ENCODE peak calls at places on chromosomes 3 and 15, in eight cellular contexts. One of them, this sample, is unnamed.

GRCh38 chr3:56754753-56755365 is 46.9 kb downstream of the ARHGEF3 start:
- DNase-seq in cardiac muscle cell: no peak
- DNase-seq in GM13977: peak; percentile 38
- DNase-seq in uterus: peak; percentile 17
- DNase-seq in PC-3: no peak
- DNase-seq in psoas muscle: no peak
- DNase-seq in foreskin fibroblast: no peak
- DNase-seq in fibroblast of mammary gland: no peak
- DNase-seq in this sample: no peak

GRCh38 chr3:152910966-152911365 is 76.0 kb downstream of the P2RY1 start:
- DNase-seq in foreskin fibroblast: no peak
- DNase-seq in uterus: no peak
- DNase-seq in PC-3: no peak
- DNase-seq in psoas muscle: no peak
- DNase-seq in fibroblast of mammary gland: no peak
- DNase-seq in GM13977: no peak
- DNase-seq in cardiac muscle cell: no peak
- DNase-seq in this sample: no peak

GRCh38 chr3:114389156-114389555 is 95.3 kb downstream of the TIGIT start:
- DNase-seq in GM13977: no peak
- DNase-seq in PC-3: no peak
- DNase-seq in cardiac muscle cell: no peak
- DNase-seq in fibroblast of mammary gland: no peak
- DNase-seq in psoas muscle: no peak
- DNase-seq in foreskin fibroblast: no peak
- DNase-seq in uterus: no peak
- DNase-seq in this sample: no peak

GRCh38 chr3:52249683-52250082 is 4.1 kb downstream of the PPM1M start:
- DNase-seq in GM13977: peak; percentile 8
- DNase-seq in fibroblast of mammary gland: no peak
- DNase-seq in psoas muscle: no peak
- DNase-seq in uterus: no peak
- DNase-seq in foreskin fibroblast: no peak
- DNase-seq in PC-3: no peak
- DNase-seq in cardiac muscle cell: no peak
- DNase-seq in this sample: no peak

GRCh38 chr3:115239717-115240116 is 92.6 kb upstream of the ZBTB20 start:
- DNase-seq in GM13977: no peak
- DNase-seq in cardiac muscle cell: peak; percentile 90
- DNase-seq in fibroblast of mammary gland: peak; percentile 100
- DNase-seq in psoas muscle: peak; percentile 33
- DNase-seq in uterus: peak; percentile 62
- DNase-seq in PC-3: peak; percentile 95
- DNase-seq in foreskin fibroblast: peak; percentile 98
- DNase-seq in this sample: peak; percentile 93

GRCh38 chr15:55277116-55277564 is 12.5 kb downstream of the RAB27A start:
- DNase-seq in foreskin fibroblast: no peak
- DNase-seq in psoas muscle: no peak
- DNase-seq in uterus: no peak
- DNase-seq in fibroblast of mammary gland: peak; percentile 41
- DNase-seq in cardiac muscle cell: peak; percentile 48
- DNase-seq in GM13977: peak; percentile 65
- DNase-seq in PC-3: no peak
- DNase-seq in this sample: no peak

GRCh38 chr15:51366911-51367310 is 25.5 kb downstream of the GLDN start:
- DNase-seq in GM13977: no peak
- DNase-seq in PC-3: peak; percentile 83
- DNase-seq in cardiac muscle cell: peak; percentile 85
- DNase-seq in fibroblast of mammary gland: peak; percentile 77
- DNase-seq in psoas muscle: no peak
- DNase-seq in foreskin fibroblast: peak; percentile 73
- DNase-seq in uterus: peak; percentile 39
- DNase-seq in this sample: no peak

GRCh38 chr3:134277271-134277670 is 26.6 kb upstream of the RYK start:
- DNase-seq in foreskin fibroblast: no peak
- DNase-seq in uterus: no peak
- DNase-seq in GM13977: no peak
- DNase-seq in PC-3: peak; percentile 9
- DNase-seq in cardiac muscle cell: no peak
- DNase-seq in fibroblast of mammary gland: no peak
- DNase-seq in psoas muscle: no peak
- DNase-seq in this sample: no peak

GRCh38 chr3:135000465-135000864 is 205.4 kb downstream of the EPHB1 start:
- DNase-seq in psoas muscle: no peak
- DNase-seq in cardiac muscle cell: no peak
- DNase-seq in GM13977: no peak
- DNase-seq in fibroblast of mammary gland: no peak
- DNase-seq in uterus: no peak
- DNase-seq in foreskin fibroblast: no peak
- DNase-seq in PC-3: no peak
- DNase-seq in this sample: no peak

GRCh38 chr15:48392356-48392755 is 61.1 kb downstream of the DUT start:
- DNase-seq in uterus: peak; percentile 78
- DNase-seq in PC-3: no peak
- DNase-seq in GM13977: no peak
- DNase-seq in psoas muscle: peak; percentile 55
- DNase-seq in cardiac muscle cell: peak; percentile 85
- DNase-seq in foreskin fibroblast: no peak
- DNase-seq in fibroblast of mammary gland: peak; percentile 83
- DNase-seq in this sample: no peak

GRCh38 chr15:90294601-90295269 is 29.3 kb downstream of the NGRN start:
- DNase-seq in psoas muscle: no peak
- DNase-seq in GM13977: no peak
- DNase-seq in fibroblast of mammary gland: no peak
- DNase-seq in uterus: peak; percentile 50
- DNase-seq in cardiac muscle cell: no peak
- DNase-seq in foreskin fibroblast: no peak
- DNase-seq in PC-3: no peak
- DNase-seq in this sample: no peak

GRCh38 chr15:82081904-82082810 is 36.3 kb upstream of the MEX3B start:
- DNase-seq in cardiac muscle cell: peak; percentile 86
- DNase-seq in PC-3: peak; percentile 68
- DNase-seq in foreskin fibroblast: peak; percentile 83
- DNase-seq in psoas muscle: no peak
- DNase-seq in GM13977: no peak
- DNase-seq in fibroblast of mammary gland: peak; percentile 77
- DNase-seq in uterus: no peak
- DNase-seq in this sample: peak; percentile 91

GRCh38 chr15:25249236-25250010 is 189.4 kb downstream of the UBE3A start:
- DNase-seq in cardiac muscle cell: no peak
- DNase-seq in PC-3: no peak
- DNase-seq in foreskin fibroblast: no peak
- DNase-seq in uterus: no peak
- DNase-seq in GM13977: no peak
- DNase-seq in psoas muscle: no peak
- DNase-seq in fibroblast of mammary gland: no peak
- DNase-seq in this sample: no peak

GRCh38 chr3:40915346-40915865 is 283.9 kb upstream of the CTNNB1 start:
- DNase-seq in GM13977: no peak
- DNase-seq in cardiac muscle cell: no peak
- DNase-seq in uterus: no peak
- DNase-seq in foreskin fibroblast: no peak
- DNase-seq in psoas muscle: no peak
- DNase-seq in PC-3: no peak
- DNase-seq in fibroblast of mammary gland: no peak
- DNase-seq in this sample: no peak

GRCh38 chr3:30538787-30539186 is 67.6 kb upstream of the TGFBR2 start:
- DNase-seq in PC-3: peak; percentile 96
- DNase-seq in psoas muscle: no peak
- DNase-seq in GM13977: no peak
- DNase-seq in fibroblast of mammary gland: peak; percentile 92
- DNase-seq in cardiac muscle cell: peak; percentile 74
- DNase-seq in foreskin fibroblast: peak; percentile 66
- DNase-seq in uterus: no peak
- DNase-seq in this sample: peak; percentile 82

GRCh38 chr15:43433160-43433559 is 59.8 kb downstream of the TP53BP1 start:
- DNase-seq in PC-3: no peak
- DNase-seq in cardiac muscle cell: peak; percentile 25
- DNase-seq in uterus: no peak
- DNase-seq in GM13977: no peak
- DNase-seq in psoas muscle: no peak
- DNase-seq in fibroblast of mammary gland: peak; percentile 7
- DNase-seq in foreskin fibroblast: no peak
- DNase-seq in this sample: peak; percentile 6

GRCh38 chr3:71247221-71247947 is 336.1 kb downstream of the FOXP1 start:
- DNase-seq in fibroblast of mammary gland: peak; percentile 66
- DNase-seq in cardiac muscle cell: peak; percentile 44
- DNase-seq in PC-3: peak; percentile 41
- DNase-seq in GM13977: no peak
- DNase-seq in foreskin fibroblast: peak; percentile 26
- DNase-seq in psoas muscle: no peak
- DNase-seq in uterus: no peak
- DNase-seq in this sample: peak; percentile 32

GRCh38 chr3:177554900-177555759 is 357.8 kb upstream of the TBL1XR1 start:
- DNase-seq in cardiac muscle cell: peak; percentile 83
- DNase-seq in foreskin fibroblast: peak; percentile 28
- DNase-seq in psoas muscle: no peak
- DNase-seq in GM13977: no peak
- DNase-seq in uterus: no peak
- DNase-seq in PC-3: peak; percentile 53
- DNase-seq in fibroblast of mammary gland: peak; percentile 87
- DNase-seq in this sample: no peak

GRCh38 chr15:82044373-82045178 is 1.2 kb downstream of the MEX3B start:
- DNase-seq in psoas muscle: peak; percentile 40
- DNase-seq in uterus: peak; percentile 49
- DNase-seq in cardiac muscle cell: peak; percentile 68
- DNase-seq in foreskin fibroblast: peak; percentile 39
- DNase-seq in PC-3: no peak
- DNase-seq in GM13977: peak; percentile 41
- DNase-seq in fibroblast of mammary gland: peak; percentile 52
- DNase-seq in this sample: peak; percentile 47

GRCh38 chr3:58394339-58394738 is 39.3 kb downstream of the PDHB start:
- DNase-seq in cardiac muscle cell: no peak
- DNase-seq in psoas muscle: no peak
- DNase-seq in GM13977: no peak
- DNase-seq in foreskin fibroblast: no peak
- DNase-seq in fibroblast of mammary gland: no peak
- DNase-seq in uterus: no peak
- DNase-seq in PC-3: no peak
- DNase-seq in this sample: no peak

GRCh38 chr3:48885753-48886152 is 12.9 kb downstream of the SLC25A20 start:
- DNase-seq in PC-3: no peak
- DNase-seq in uterus: no peak
- DNase-seq in cardiac muscle cell: no peak
- DNase-seq in foreskin fibroblast: no peak
- DNase-seq in psoas muscle: no peak
- DNase-seq in fibroblast of mammary gland: peak; percentile 23
- DNase-seq in GM13977: no peak
- DNase-seq in this sample: no peak

GRCh38 chr15:91954211-91954804 is 100.8 kb downstream of the SLCO3A1 start:
- DNase-seq in GM13977: no peak
- DNase-seq in uterus: no peak
- DNase-seq in fibroblast of mammary gland: no peak
- DNase-seq in foreskin fibroblast: no peak
- DNase-seq in PC-3: peak; percentile 18
- DNase-seq in psoas muscle: no peak
- DNase-seq in cardiac muscle cell: no peak
- DNase-seq in this sample: no peak
- TF ChIP-seq CTCF in GM13977: no peak
- TF ChIP-seq CTCF in uterus: no peak
- TF ChIP-seq CTCF in fibroblast of mammary gland: no peak
- TF ChIP-seq CTCF in foreskin fibroblast: no peak
- TF ChIP-seq CTCF in PC-3: no peak
- TF ChIP-seq CTCF in psoas muscle: no peak
- TF ChIP-seq CTCF in cardiac muscle cell: no peak
- TF ChIP-seq CTCF in this sample: no peak

GRCh38 chr15:42138968-42139386 is 17.5 kb downstream of the PLA2G4F start:
- DNase-seq in GM13977: no peak
- DNase-seq in foreskin fibroblast: no peak
- DNase-seq in cardiac muscle cell: no peak
- DNase-seq in fibroblast of mammary gland: no peak
- DNase-seq in PC-3: no peak
- DNase-seq in psoas muscle: no peak
- DNase-seq in uterus: no peak
- DNase-seq in this sample: no peak
- TF ChIP-seq CTCF in GM13977: no peak
- TF ChIP-seq CTCF in foreskin fibroblast: no peak
- TF ChIP-seq CTCF in cardiac muscle cell: no peak
- TF ChIP-seq CTCF in fibroblast of mammary gland: no peak
- TF ChIP-seq CTCF in PC-3: no peak
- TF ChIP-seq CTCF in psoas muscle: no peak
- TF ChIP-seq CTCF in uterus: no peak
- TF ChIP-seq CTCF in this sample: no peak

GRCh38 chr3:45343947-45344346 is 44.4 kb upstream of the LARS2 start:
- DNase-seq in GM13977: no peak
- DNase-seq in PC-3: peak; percentile 48
- DNase-seq in cardiac muscle cell: peak; percentile 10
- DNase-seq in psoas muscle: no peak
- DNase-seq in uterus: no peak
- DNase-seq in fibroblast of mammary gland: peak; percentile 43
- DNase-seq in foreskin fibroblast: no peak
- DNase-seq in this sample: no peak
- TF ChIP-seq CTCF in GM13977: no peak
- TF ChIP-seq CTCF in PC-3: peak; percentile 52
- TF ChIP-seq CTCF in cardiac muscle cell: no peak
- TF ChIP-seq CTCF in psoas muscle: no peak
- TF ChIP-seq CTCF in uterus: no peak
- TF ChIP-seq CTCF in fibroblast of mammary gland: peak; percentile 20
- TF ChIP-seq CTCF in foreskin fibroblast: no peak
- TF ChIP-seq CTCF in this sample: peak; percentile 52

GRCh38 chr15:70463453-70463834 is 299.9 kb downstream of the UACA start:
- DNase-seq in GM13977: peak; percentile 52
- DNase-seq in cardiac muscle cell: no peak
- DNase-seq in PC-3: no peak
- DNase-seq in psoas muscle: no peak
- DNase-seq in foreskin fibroblast: no peak
- DNase-seq in fibroblast of mammary gland: no peak
- DNase-seq in uterus: no peak
- DNase-seq in this sample: no peak

GRCh38 chr15:70461017-70461416 is 302.3 kb downstream of the UACA start:
- DNase-seq in foreskin fibroblast: no peak
- DNase-seq in psoas muscle: no peak
- DNase-seq in cardiac muscle cell: no peak
- DNase-seq in PC-3: no peak
- DNase-seq in uterus: no peak
- DNase-seq in fibroblast of mammary gland: no peak
- DNase-seq in GM13977: no peak
- DNase-seq in this sample: no peak

GRCh38 chr15:70465812-70466211 is 297.5 kb downstream of the UACA start:
- DNase-seq in fibroblast of mammary gland: no peak
- DNase-seq in cardiac muscle cell: no peak
- DNase-seq in psoas muscle: no peak
- DNase-seq in GM13977: no peak
- DNase-seq in PC-3: no peak
- DNase-seq in foreskin fibroblast: no peak
- DNase-seq in uterus: no peak
- DNase-seq in this sample: no peak

GRCh38 chr15:70466305-70466704 is 297.1 kb downstream of the UACA start:
- DNase-seq in uterus: no peak
- DNase-seq in psoas muscle: no peak
- DNase-seq in PC-3: no peak
- DNase-seq in GM13977: no peak
- DNase-seq in cardiac muscle cell: no peak
- DNase-seq in fibroblast of mammary gland: no peak
- DNase-seq in foreskin fibroblast: no peak
- DNase-seq in this sample: no peak

DNA sequence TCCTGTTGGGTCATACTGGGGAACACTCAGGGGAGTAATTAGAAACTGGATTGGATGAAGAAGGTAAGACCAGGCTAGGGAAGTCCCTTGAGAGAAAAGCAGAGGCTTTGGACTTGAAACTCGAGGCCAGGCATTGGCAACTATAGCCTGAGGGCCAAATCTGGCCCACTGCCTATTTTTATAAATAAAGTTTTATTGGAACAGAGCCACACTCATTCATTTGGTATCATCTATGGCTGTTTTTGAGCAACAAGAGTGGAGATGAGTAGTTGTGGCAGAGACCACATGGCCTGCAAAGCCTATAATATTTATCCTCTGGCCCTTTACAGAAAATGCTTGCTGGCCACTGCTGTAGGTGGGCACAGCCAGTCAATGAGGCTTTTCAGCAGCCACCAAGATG is 301.4 kb downstream of the UACA start:
- DNase-seq in psoas muscle: no peak
- DNase-seq in GM13977: no peak
- DNase-seq in fibroblast of mammary gland: no peak
- DNase-seq in cardiac muscle cell: no peak
- DNase-seq in PC-3: no peak
- DNase-seq in uterus: no peak
- DNase-seq in foreskin fibroblast: no peak
- DNase-seq in this sample: no peak
- TF ChIP-seq CTCF in psoas muscle: no peak
- TF ChIP-seq CTCF in GM13977: no peak
- TF ChIP-seq CTCF in fibroblast of mammary gland: no peak
- TF ChIP-seq CTCF in cardiac muscle cell: no peak
- TF ChIP-seq CTCF in PC-3: no peak
- TF ChIP-seq CTCF in uterus: no peak
- TF ChIP-seq CTCF in foreskin fibroblast: no peak
- TF ChIP-seq CTCF in this sample: no peak

This sample was measured in HFFc6.